ENCODE peak calls at places on chromosomes 12 and 14, in ten cellular contexts. One of them, this sample, is unnamed.

GRCh38 chr14:36096090-36096489 is 80.4 kb downstream of the PTCSC3 start:
- DNase-seq in nephron progenitor cell: no peak
- DNase-seq in progenitor cell of endocrine pancreas: no peak
- DNase-seq in GM12865: no peak
- DNase-seq in fibroblast of mammary gland: peak
- DNase-seq in WTC11: no peak
- DNase-seq in BJ: no peak
- DNase-seq in HFF-Myc: no peak
- DNase-seq in tibial nerve: no peak
- DNase-seq in fibroblast of lung: peak
- DNase-seq in this sample: no peak

GRCh38 chr14:57692671-57693070 is 173.2 kb downstream of the SLC35F4 start:
- DNase-seq in BJ: peak
- DNase-seq in WTC11: no peak
- DNase-seq in HFF-Myc: peak
- DNase-seq in fibroblast of lung: peak
- DNase-seq in tibial nerve: no peak
- DNase-seq in nephron progenitor cell: no peak
- DNase-seq in fibroblast of mammary gland: peak
- DNase-seq in GM12865: peak
- DNase-seq in progenitor cell of endocrine pancreas: no peak
- DNase-seq in this sample: no peak

GRCh38 chr12:33649992-33650391 is 210.4 kb upstream of the SYT10 start:
- DNase-seq in fibroblast of mammary gland: no peak
- DNase-seq in BJ: no peak
- DNase-seq in progenitor cell of endocrine pancreas: no peak
- DNase-seq in HFF-Myc: no peak
- DNase-seq in fibroblast of lung: no peak
- DNase-seq in nephron progenitor cell: no peak
- DNase-seq in GM12865: no peak
- DNase-seq in tibial nerve: no peak
- DNase-seq in WTC11: no peak
- DNase-seq in this sample: no peak

GRCh38 chr14:50299585-50299984 is 12.4 kb downstream of the L2HGDH start:
- DNase-seq in tibial nerve: no peak
- DNase-seq in HFF-Myc: no peak
- DNase-seq in fibroblast of lung: no peak
- DNase-seq in fibroblast of mammary gland: no peak
- DNase-seq in GM12865: no peak
- DNase-seq in progenitor cell of endocrine pancreas: no peak
- DNase-seq in BJ: no peak
- DNase-seq in WTC11: no peak
- DNase-seq in nephron progenitor cell: no peak
- DNase-seq in this sample: no peak

GRCh38 chr12:2682301-2683282 is 112.2 kb upstream of the FKBP4 start:
- DNase-seq in fibroblast of mammary gland: peak
- DNase-seq in progenitor cell of endocrine pancreas: no peak
- DNase-seq in WTC11: peak
- DNase-seq in GM12865: peak
- DNase-seq in BJ: no peak
- DNase-seq in tibial nerve: no peak
- DNase-seq in nephron progenitor cell: peak
- DNase-seq in fibroblast of lung: peak
- DNase-seq in HFF-Myc: no peak
- DNase-seq in this sample: peak

GRCh38 chr14:47276931-47277330 is 398.5 kb downstream of the MDGA2 start:
- DNase-seq in nephron progenitor cell: no peak
- DNase-seq in fibroblast of lung: no peak
- DNase-seq in GM12865: no peak
- DNase-seq in HFF-Myc: no peak
- DNase-seq in BJ: no peak
- DNase-seq in fibroblast of mammary gland: no peak
- DNase-seq in progenitor cell of endocrine pancreas: no peak
- DNase-seq in WTC11: no peak
- DNase-seq in tibial nerve: no peak
- DNase-seq in this sample: no peak

GRCh38 chr12:48067250-48067938 is 38.5 kb downstream of the SENP1 start:
- DNase-seq in HFF-Myc: no peak
- DNase-seq in fibroblast of lung: no peak
- DNase-seq in nephron progenitor cell: no peak
- DNase-seq in GM12865: peak
- DNase-seq in progenitor cell of endocrine pancreas: no peak
- DNase-seq in fibroblast of mammary gland: no peak
- DNase-seq in tibial nerve: no peak
- DNase-seq in WTC11: no peak
- DNase-seq in BJ: no peak
- DNase-seq in this sample: no peak

GRCh38 chr12:71849109-71849851 is 9.7 kb downstream of the TBC1D15 start:
- DNase-seq in WTC11: no peak
- DNase-seq in nephron progenitor cell: no peak
- DNase-seq in tibial nerve: no peak
- DNase-seq in fibroblast of lung: no peak
- DNase-seq in GM12865: no peak
- DNase-seq in fibroblast of mammary gland: no peak
- DNase-seq in HFF-Myc: no peak
- DNase-seq in progenitor cell of endocrine pancreas: no peak
- DNase-seq in BJ: no peak
- DNase-seq in this sample: no peak

GRCh38 chr12:52075409-52075724 is 4.1 kb upstream of the SMIM41 start:
- DNase-seq in fibroblast of mammary gland: no peak
- DNase-seq in progenitor cell of endocrine pancreas: no peak
- DNase-seq in GM12865: no peak
- DNase-seq in HFF-Myc: no peak
- DNase-seq in BJ: no peak
- DNase-seq in nephron progenitor cell: no peak
- DNase-seq in tibial nerve: no peak
- DNase-seq in WTC11: no peak
- DNase-seq in fibroblast of lung: no peak
- DNase-seq in this sample: no peak

GRCh38 chr12:11705010-11705409 is 55.5 kb downstream of the ETV6 start:
- DNase-seq in fibroblast of lung: peak
- DNase-seq in nephron progenitor cell: no peak
- DNase-seq in tibial nerve: no peak
- DNase-seq in HFF-Myc: no peak
- DNase-seq in GM12865: no peak
- DNase-seq in WTC11: no peak
- DNase-seq in progenitor cell of endocrine pancreas: no peak
- DNase-seq in fibroblast of mammary gland: peak
- DNase-seq in BJ: peak
- DNase-seq in this sample: no peak

GRCh38 chr14:21498540-21499526 is 12.3 kb downstream of the METTL3 start:
- DNase-seq in fibroblast of mammary gland: peak
- DNase-seq in fibroblast of lung: peak
- DNase-seq in nephron progenitor cell: peak
- DNase-seq in BJ: no peak
- DNase-seq in WTC11: no peak
- DNase-seq in progenitor cell of endocrine pancreas: no peak
- DNase-seq in HFF-Myc: peak
- DNase-seq in GM12865: peak
- DNase-seq in tibial nerve: no peak
- DNase-seq in this sample: no peak

GRCh38 chr14:57209561-57209960 is 59.1 kb downstream of the EXOC5 start:
- DNase-seq in fibroblast of mammary gland: peak
- DNase-seq in WTC11: no peak
- DNase-seq in BJ: peak
- DNase-seq in fibroblast of lung: peak
- DNase-seq in progenitor cell of endocrine pancreas: no peak
- DNase-seq in tibial nerve: no peak
- DNase-seq in GM12865: no peak
- DNase-seq in HFF-Myc: peak
- DNase-seq in nephron progenitor cell: no peak
- DNase-seq in this sample: no peak

GRCh38 chr12:121712462-121713256 is at the start of gene TMEM120B:
- DNase-seq in fibroblast of lung: peak
- DNase-seq in WTC11: peak
- DNase-seq in GM12865: peak
- DNase-seq in BJ: no peak
- DNase-seq in tibial nerve: peak
- DNase-seq in progenitor cell of endocrine pancreas: peak
- DNase-seq in nephron progenitor cell: peak
- DNase-seq in HFF-Myc: no peak
- DNase-seq in fibroblast of mammary gland: peak
- DNase-seq in this sample: peak

GRCh38 chr14:54866588-54866987 is 36.0 kb downstream of the GCH1 start:
- DNase-seq in GM12865: no peak
- DNase-seq in tibial nerve: no peak
- DNase-seq in fibroblast of mammary gland: peak
- DNase-seq in HFF-Myc: no peak
- DNase-seq in fibroblast of lung: no peak
- DNase-seq in BJ: no peak
- DNase-seq in progenitor cell of endocrine pancreas: no peak
- DNase-seq in WTC11: no peak
- DNase-seq in nephron progenitor cell: no peak
- DNase-seq in this sample: no peak

GRCh38 chr14:46451800-46452199 is 199.8 kb downstream of the RPL10L start:
- DNase-seq in tibial nerve: no peak
- DNase-seq in progenitor cell of endocrine pancreas: no peak
- DNase-seq in GM12865: no peak
- DNase-seq in nephron progenitor cell: no peak
- DNase-seq in fibroblast of mammary gland: no peak
- DNase-seq in fibroblast of lung: no peak
- DNase-seq in BJ: no peak
- DNase-seq in HFF-Myc: no peak
- DNase-seq in WTC11: no peak
- DNase-seq in this sample: no peak

GRCh38 chr12:42735869-42736361 is 146.4 kb upstream of the PRICKLE1 start:
- DNase-seq in fibroblast of lung: peak
- DNase-seq in HFF-Myc: no peak
- DNase-seq in WTC11: no peak
- DNase-seq in tibial nerve: no peak
- DNase-seq in BJ: no peak
- DNase-seq in fibroblast of mammary gland: no peak
- DNase-seq in GM12865: no peak
- DNase-seq in progenitor cell of endocrine pancreas: no peak
- DNase-seq in nephron progenitor cell: no peak
- DNase-seq in this sample: no peak

DNA sequence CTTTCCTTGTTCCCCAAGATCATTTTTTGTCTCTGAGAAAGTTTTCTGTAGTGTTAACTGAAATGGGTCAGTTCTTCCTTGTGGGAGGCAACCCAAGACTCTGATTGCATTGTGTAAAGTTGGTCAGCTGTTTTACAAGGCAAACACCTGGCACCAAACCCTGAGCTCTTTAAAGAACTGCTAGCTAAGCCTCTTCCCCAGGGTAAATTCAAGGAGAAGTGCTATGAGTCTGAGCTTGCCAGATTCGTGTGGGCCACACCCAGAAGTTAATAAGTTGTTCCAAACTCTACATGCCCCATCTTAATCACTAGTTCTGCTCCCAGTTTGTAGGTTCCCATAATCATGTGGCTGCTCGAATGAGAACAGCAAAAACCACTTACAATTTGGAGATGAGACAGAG is 214.5 kb downstream of the BTG1 start:
- DNase-seq in HFF-Myc: no peak
- DNase-seq in BJ: peak
- DNase-seq in progenitor cell of endocrine pancreas: no peak
- DNase-seq in GM12865: no peak
- DNase-seq in fibroblast of lung: no peak
- DNase-seq in fibroblast of mammary gland: peak
- DNase-seq in WTC11: no peak
- DNase-seq in tibial nerve: no peak
- DNase-seq in nephron progenitor cell: no peak
- DNase-seq in this sample: no peak
- TF ChIP-seq CTCF in HFF-Myc: no peak
- TF ChIP-seq CTCF in BJ: no peak
- TF ChIP-seq CTCF in progenitor cell of endocrine pancreas: no peak
- TF ChIP-seq CTCF in GM12865: no peak
- TF ChIP-seq CTCF in fibroblast of lung: no peak
- TF ChIP-seq CTCF in fibroblast of mammary gland: no peak
- TF ChIP-seq CTCF in WTC11: no peak
- TF ChIP-seq CTCF in tibial nerve: no peak
- TF ChIP-seq CTCF in nephron progenitor cell: no peak
- TF ChIP-seq CTCF in this sample: no peak

GRCh38 chr12:105281694-105282049 is 45.7 kb upstream of the APPL2 start:
- DNase-seq in progenitor cell of endocrine pancreas: no peak
- DNase-seq in fibroblast of lung: no peak
- DNase-seq in WTC11: no peak
- DNase-seq in tibial nerve: no peak
- DNase-seq in nephron progenitor cell: no peak
- DNase-seq in GM12865: no peak
- DNase-seq in BJ: no peak
- DNase-seq in fibroblast of mammary gland: no peak
- DNase-seq in HFF-Myc: no peak
- DNase-seq in this sample: no peak
- TF ChIP-seq CTCF in progenitor cell of endocrine pancreas: peak
- TF ChIP-seq CTCF in fibroblast of lung: peak
- TF ChIP-seq CTCF in WTC11: no peak
- TF ChIP-seq CTCF in tibial nerve: no peak
- TF ChIP-seq CTCF in nephron progenitor cell: no peak
- TF ChIP-seq CTCF in GM12865: no peak
- TF ChIP-seq CTCF in BJ: no peak
- TF ChIP-seq CTCF in fibroblast of mammary gland: no peak
- TF ChIP-seq CTCF in HFF-Myc: no peak
- TF ChIP-seq CTCF in this sample: no peak

DNA sequence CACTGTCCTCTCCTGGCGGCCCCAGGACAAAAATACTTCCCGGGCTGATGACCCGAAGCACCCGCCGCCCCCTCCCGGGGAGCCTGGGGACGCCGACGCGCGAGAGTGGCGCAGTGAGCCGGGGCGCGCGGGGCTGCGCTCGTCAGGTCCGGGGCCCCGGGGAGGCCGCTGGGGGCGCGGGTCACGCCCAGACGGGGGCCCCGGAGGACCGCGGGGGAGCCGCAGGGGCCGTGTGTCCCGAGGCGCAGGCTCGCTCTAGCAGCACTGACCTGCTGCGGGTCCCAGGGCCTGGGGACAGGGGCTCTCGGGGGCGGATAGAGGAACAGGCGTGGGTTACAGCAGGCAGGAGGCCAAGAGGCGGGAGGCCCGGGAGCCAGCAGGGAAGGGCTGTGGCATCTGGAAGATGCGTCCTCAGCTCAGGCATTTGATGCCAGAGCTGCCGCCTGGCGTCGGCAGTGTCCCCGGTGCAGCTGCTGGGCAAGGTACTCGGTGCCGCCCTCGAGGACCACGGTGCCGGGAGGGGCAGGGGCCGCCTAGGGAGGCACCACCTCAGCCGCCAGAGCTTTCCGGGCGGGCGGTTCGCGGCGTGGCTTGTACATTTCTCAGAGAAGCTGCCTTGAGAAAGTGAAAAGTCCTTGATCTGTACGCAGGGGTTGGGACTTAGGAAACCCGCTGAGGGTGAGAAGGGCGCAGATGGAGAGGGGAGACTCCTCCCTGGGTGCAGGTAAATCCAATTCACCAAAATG is 1.2 kb downstream of the WNT5B start:
- DNase-seq in nephron progenitor cell: peak
- DNase-seq in WTC11: peak
- DNase-seq in progenitor cell of endocrine pancreas: no peak
- DNase-seq in fibroblast of mammary gland: peak
- DNase-seq in BJ: no peak
- DNase-seq in HFF-Myc: no peak
- DNase-seq in fibroblast of lung: no peak
- DNase-seq in tibial nerve: peak
- DNase-seq in GM12865: no peak
- DNase-seq in this sample: peak
- TF ChIP-seq CTCF in nephron progenitor cell: peak
- TF ChIP-seq CTCF in WTC11: no peak
- TF ChIP-seq CTCF in progenitor cell of endocrine pancreas: peak
- TF ChIP-seq CTCF in fibroblast of mammary gland: no peak
- TF ChIP-seq CTCF in BJ: peak
- TF ChIP-seq CTCF in HFF-Myc: no peak
- TF ChIP-seq CTCF in fibroblast of lung: peak
- TF ChIP-seq CTCF in tibial nerve: peak
- TF ChIP-seq CTCF in GM12865: peak
- TF ChIP-seq CTCF in this sample: no peak

GRCh38 chr12:66182956-66183355 is 6.1 kb upstream of the IRAK3 start:
- DNase-seq in tibial nerve: no peak
- DNase-seq in HFF-Myc: no peak
- DNase-seq in fibroblast of mammary gland: peak
- DNase-seq in fibroblast of lung: no peak
- DNase-seq in WTC11: no peak
- DNase-seq in nephron progenitor cell: no peak
- DNase-seq in GM12865: no peak
- DNase-seq in BJ: no peak
- DNase-seq in progenitor cell of endocrine pancreas: no peak
- DNase-seq in this sample: no peak
- TF ChIP-seq CTCF in tibial nerve: no peak
- TF ChIP-seq CTCF in HFF-Myc: no peak
- TF ChIP-seq CTCF in fibroblast of mammary gland: no peak
- TF ChIP-seq CTCF in fibroblast of lung: no peak
- TF ChIP-seq CTCF in WTC11: no peak
- TF ChIP-seq CTCF in nephron progenitor cell: no peak
- TF ChIP-seq CTCF in GM12865: no peak
- TF ChIP-seq CTCF in BJ: no peak
- TF ChIP-seq CTCF in progenitor cell of endocrine pancreas: no peak
- TF ChIP-seq CTCF in this sample: no peak

This sample was measured in CD4-positive, alpha-beta T cell.